ENCODE peak calls at places on chromosomes 2 and 18, in five cellular contexts. W, C, B, Q and X are unnamed samples.

GRCh38 chr2:235712176-235712575 is 218.3 kb downstream of the AGAP1 start:
- DNase-seq in C (no peak), Q (no peak), B (no peak), W (no peak), X (no peak)

GRCh38 chr2:11790228-11790627 is 43.8 kb downstream of the LPIN1 start:
- DNase-seq in Q (no peak), W (no peak), B (no peak), C (no peak), X (no peak)

GRCh38 chr2:239179851-239180371 is 220.9 kb downstream of the HDAC4 start:
- DNase-seq in B (no peak), Q (no peak), C (no peak), W (no peak), X (no peak)

GRCh38 chr2:183243760-183244159 is 119.5 kb downstream of the NUP35 start:
- DNase-seq in C (no peak), Q (no peak), W (no peak), B (no peak), X (no peak)

GRCh38 chr2:118969025-118969733 is 27.2 kb downstream of the MARCO start:
- DNase-seq in W (no peak), C (no peak), B (no peak), Q (no peak), X (no peak)

GRCh38 chr2:85873679-85874078 is 15.1 kb downstream of the ST3GAL5 start:
- DNase-seq in C (no peak), B (no peak), Q (no peak), W (peak; percentile 13), X (no peak)

GRCh38 chr2:9655441-9656269 is 24.9 kb upstream of the YWHAQ start:
- DNase-seq in B (no peak), W (peak; percentile 88), C (peak; percentile 70), Q (peak; percentile 91), X (peak; percentile 15)

GRCh38 chr18:3703732-3704176 is 253.8 kb downstream of the TGIF1 start:
- DNase-seq in Q (peak; percentile 6), W (peak; percentile 45), C (no peak), B (peak; percentile 76), X (no peak)

GRCh38 chr2:215652432-215652831 is 216.6 kb upstream of the FN1 start:
- DNase-seq in C (no peak), W (no peak), B (no peak), Q (no peak), X (no peak)

GRCh38 chr2:166563894-166564293 is 69.8 kb upstream of the SCN7A start:
- DNase-seq in Q (no peak), B (no peak), W (no peak), C (no peak), X (no peak)

GRCh38 chr2:231181848-231182247 is 16.6 kb upstream of the ARMC9 start:
- DNase-seq in Q (no peak), C (no peak), W (no peak), B (peak; percentile 50), X (no peak)

GRCh38 chr2:15795426-15795825 is 144.9 kb upstream of the MYCN start:
- DNase-seq in B (no peak), Q (no peak), C (no peak), W (no peak), X (no peak)

GRCh38 chr2:86622409-86622877 is 1.2 kb downstream of the RNF103 start:
- DNase-seq in W (peak; percentile 44), Q (peak; percentile 26), C (peak; percentile 20), B (peak; percentile 32), X (no peak)

GRCh38 chr2:11502740-11503292 is 31.0 kb upstream of the GREB1 start:
- DNase-seq in B (no peak), C (no peak), Q (no peak), W (no peak), X (no peak)

GRCh38 chr2:73333564-73333963 is 40.2 kb upstream of the EGR4 start:
- DNase-seq in W (no peak), C (no peak), B (no peak), Q (no peak), X (no peak)

GRCh38 chr18:55351980-55352714 is 235.8 kb downstream of the TCF4 start:
- DNase-seq in W (no peak), C (no peak), Q (no peak), B (peak; percentile 46), X (no peak)

GRCh38 chr2:121599963-121600651 is 49.2 kb downstream of the CLASP1 start:
- DNase-seq in C (no peak), B (no peak), W (no peak), Q (no peak), X (no peak)

GRCh38 chr2:3612639-3613523 is 18.0 kb downstream of the COLEC11 start:
- DNase-seq in C (peak; percentile 4), B (no peak), Q (no peak), W (no peak), X (no peak)

GRCh38 chr2:62787381-62787780 is 81.9 kb downstream of the EHBP1 start:
- DNase-seq in C (no peak), W (no peak), Q (peak; percentile 17), B (no peak), X (no peak)

GRCh38 chr18:21230436-21230835 is 11.6 kb upstream of the GREB1L start:
- DNase-seq in W (no peak), B (no peak), C (no peak), Q (no peak), X (no peak)

GRCh38 chr2:231033147-231034132 is 3.9 kb upstream of the C2orf72 start:
- DNase-seq in W (no peak), B (no peak), Q (no peak), C (no peak), X (no peak)

GRCh38 chr18:57437433-57437781 is 2.2 kb downstream of the ONECUT2 start:
- DNase-seq in C (no peak), W (no peak), B (no peak), Q (no peak), X (no peak)

GRCh38 chr2:40106061-40106460 is 327.0 kb upstream of the THUMPD2 start:
- DNase-seq in Q (no peak), W (no peak), C (no peak), B (no peak), X (no peak)

GRCh38 chr2:172484253-172484652 is 56.9 kb downstream of the ITGA6 start:
- DNase-seq in W (no peak), C (no peak), B (no peak), Q (no peak), X (no peak)

GRCh38 chr2:135798762-135799161 is 38.2 kb downstream of the LCT start:
- DNase-seq in W (no peak), Q (no peak), B (no peak), C (no peak), X (no peak)

GRCh38 chr2:7953184-7953583 is 728.7 kb upstream of the ID2 start:
- DNase-seq in Q (no peak), C (no peak), W (no peak), B (no peak), X (no peak)

GRCh38 chr18:11163668-11164067 is 14.3 kb upstream of the PIEZO2 start:
- DNase-seq in W (peak; percentile 13), C (no peak), Q (no peak), B (peak; percentile 74), X (no peak)

GRCh38 chr2:172102159-172102857 is 392 bp downstream of the DLX2 start:
- DNase-seq in Q (no peak), B (peak; percentile 72), C (no peak), W (peak; percentile 64), X (no peak)

GRCh38 chr18:22391571-22392359 is 25.9 kb downstream of the CTAGE1 start:
- DNase-seq in Q (no peak), C (no peak), W (peak; percentile 77), B (no peak), X (peak; percentile 13)

GRCh38 chr2:163878718-163879117 is 142.9 kb upstream of the FIGN start:
- DNase-seq in Q (no peak), W (peak; percentile 22), C (no peak), B (peak; percentile 62), X (no peak)

GRCh38 chr2:174681983-174682577 is 82.2 kb downstream of the CHRNA1 start:
- DNase-seq in B (peak; percentile 49), Q (peak; percentile 38), C (peak; percentile 22), W (peak; percentile 48), X (peak; percentile 33)

GRCh38 chr2:208097313-208097712 is 27.0 kb downstream of the CRYGD start:
- DNase-seq in Q (no peak), C (no peak), W (no peak), B (no peak), X (no peak)